ENCODE peak calls at places on chromosomes 11 and 22, in ten cellular contexts. Q is H9; E is stimulated activated CD4-positive, alpha-beta T cell treated with anti-CD3 and anti-CD28 coated beads, Interleukin-4, amount 100 ng/mL, for 48 hours; G is heart left ventricle; M is hepatocyte; Z is B cell; P is naive thymus-derived CD4-positive, alpha-beta T cell; O is Daoy; C is activated T-helper 1 cell treated with anti-CD3 and anti-CD28 coated beads, Interleukin-12 subunit alpha, Interleukin-12 subunit beta, Interleukin-2, Interleukin-4 antibody, amounts not matched to agents 30 ng/mL and 10 ng/mL and 1 ng/mL, durations not matched to agents 14 hours and 24 hours and 36 hours; U is brain microvascular endothelial cell. W is an unnamed sample.

GRCh38 chr22:44444341-44445306 is 53.4 kb downstream of the RTL6 start:
- DNase-seq in Q (peak), E (no peak), G (no peak), M (no peak), Z (no peak), P (no peak), O (no peak), C (no peak), U (no peak), W (no peak)

GRCh38 chr22:42177891-42178336 is 47.3 kb upstream of the CYP2D6 start:
- DNase-seq in Q (no peak), E (no peak), G (no peak), M (peak), Z (no peak), P (no peak), O (no peak), C (no peak), U (no peak), W (no peak)

GRCh38 chr11:35276396-35276795 is 137.4 kb downstream of the CD44 start:
- DNase-seq in Q (no peak), E (no peak), G (no peak), M (no peak), Z (no peak), P (no peak), O (peak), C (no peak), U (no peak), W (peak)

GRCh38 chr11:84901986-84902385 is 725.2 kb downstream of the DLG2 start:
- DNase-seq in Q (no peak), E (no peak), G (peak), M (no peak), Z (no peak), P (no peak), O (no peak), C (no peak), U (no peak), W (peak)

GRCh38 chr11:32706985-32707736 is 87.3 kb downstream of the CCDC73 start:
- DNase-seq in Q (no peak), E (no peak), G (no peak), M (peak), Z (no peak), P (no peak), O (peak), C (no peak), U (no peak), W (peak)

GRCh38 chr11:111512296-111513239 is at the start of gene BTG4:
- DNase-seq in Q (peak), E (no peak), G (no peak), M (peak), Z (peak), P (peak), O (peak), C (no peak), U (no peak), W (no peak)

GRCh38 chr22:48539261-48539660 is 1288.4 kb downstream of the BRD1 start:
- DNase-seq in Q (no peak), E (no peak), G (no peak), M (no peak), Z (no peak), P (no peak), O (no peak), C (no peak), U (no peak), W (no peak)

GRCh38 chr11:133929401-133930052 is 27.2 kb downstream of the IGSF9B start:
- DNase-seq in Q (no peak), E (no peak), G (no peak), M (no peak), Z (no peak), P (no peak), O (no peak), C (no peak), U (no peak), W (no peak)

GRCh38 chr11:125331357-125331756 is 164.7 kb downstream of the FEZ1 start:
- DNase-seq in Q (no peak), E (no peak), G (no peak), M (no peak), Z (no peak), P (no peak), O (no peak), C (no peak), U (no peak), W (no peak)

GRCh38 chr11:75425422-75425821 is 7.6 kb downstream of the KLHL35 start:
- DNase-seq in Q (peak), E (no peak), G (no peak), M (no peak), Z (no peak), P (no peak), O (no peak), C (no peak), U (no peak), W (no peak)

GRCh38 chr22:50731811-50732624 is 6.0 kb upstream of the ACR start:
- DNase-seq in Q (no peak), E (peak), G (peak), M (peak), Z (peak), P (peak), O (peak), C (peak), U (peak), W (no peak)

GRCh38 chr11:71948314-71949027 is 19.6 kb downstream of the RNF121 start:
- DNase-seq in Q (no peak), E (no peak), G (no peak), M (peak), Z (no peak), P (no peak), O (peak), C (no peak), U (no peak), W (no peak)

GRCh38 chr11:91981995-91982394 is 242.6 kb upstream of the FAT3 start:
- DNase-seq in Q (no peak), E (no peak), G (peak), M (peak), Z (no peak), P (no peak), O (peak), C (no peak), U (peak), W (peak)

GRCh38 chr11:115887727-115888126 is 383.5 kb upstream of the CADM1 start:
- DNase-seq in Q (no peak), E (no peak), G (no peak), M (no peak), Z (no peak), P (no peak), O (no peak), C (no peak), U (no peak), W (no peak)

GRCh38 chr11:118998822-118999221 is 884 bp downstream of the CENATAC start:
- DNase-seq in Q (peak), E (no peak), G (no peak), M (peak), Z (no peak), P (no peak), O (peak), C (no peak), U (peak), W (peak)

GRCh38 chr11:129249923-129250322 is 57.8 kb upstream of the ARHGAP32 start:
- DNase-seq in Q (no peak), E (no peak), G (no peak), M (no peak), Z (no peak), P (no peak), O (peak), C (no peak), U (no peak), W (peak)

GRCh38 chr11:3201677-3202181 is 16.9 kb downstream of the MRGPRG start:
- DNase-seq in Q (peak), E (no peak), G (no peak), M (no peak), Z (no peak), P (no peak), O (no peak), C (no peak), U (no peak), W (no peak)

GRCh38 chr22:29813563-29813962 is 24.5 kb downstream of the ASCC2 start:
- DNase-seq in Q (no peak), E (no peak), G (no peak), M (peak), Z (no peak), P (no peak), O (peak), C (no peak), U (peak), W (no peak)

GRCh38 chr11:104609297-104609696 is 289.0 kb downstream of the CASP12 start:
- DNase-seq in Q (peak), E (no peak), G (peak), M (peak), Z (peak), P (peak), O (no peak), C (peak), U (peak), W (peak)

GRCh38 chr11:57644748-57645715 is 4.7 kb downstream of the YPEL4 start:
- DNase-seq in Q (peak), E (peak), G (peak), M (peak), Z (peak), P (peak), O (peak), C (peak), U (peak), W (peak)

GRCh38 chr11:64660706-64661105 is 62.3 kb downstream of the NRXN2 start:
- DNase-seq in Q (no peak), E (no peak), G (no peak), M (no peak), Z (no peak), P (no peak), O (no peak), C (no peak), U (no peak), W (no peak)

GRCh38 chr11:10076458-10077141 is 217.4 kb downstream of the SBF2 start:
- DNase-seq in Q (peak), E (peak), G (peak), M (peak), Z (peak), P (no peak), O (peak), C (peak), U (peak), W (peak)

GRCh38 chr22:28801845-28802594 is 1.7 kb upstream of the XBP1 start:
- DNase-seq in Q (no peak), E (no peak), G (no peak), M (no peak), Z (no peak), P (no peak), O (no peak), C (no peak), U (no peak), W (no peak)

GRCh38 chr11:72700026-72700610 is 25.9 kb upstream of the PDE2A start:
- DNase-seq in Q (no peak), E (no peak), G (no peak), M (no peak), Z (no peak), P (no peak), O (no peak), C (no peak), U (no peak), W (peak)

GRCh38 chr11:2704356-2704755 is 4.6 kb upstream of the KCNQ1OT1 start:
- DNase-seq in Q (no peak), E (no peak), G (no peak), M (no peak), Z (no peak), P (no peak), O (no peak), C (no peak), U (no peak), W (no peak)

GRCh38 chr11:114275295-114275694 is 20.9 kb upstream of the NNMT start:
- DNase-seq in Q (no peak), E (no peak), G (peak), M (no peak), Z (no peak), P (no peak), O (no peak), C (no peak), U (no peak), W (no peak)

GRCh38 chr11:134628426-134628825 is 216.4 kb upstream of the B3GAT1 start:
- DNase-seq in Q (no peak), E (no peak), G (no peak), M (no peak), Z (no peak), P (no peak), O (no peak), C (no peak), U (no peak), W (no peak)

GRCh38 chr11:3003396-3004231 is 11.5 kb upstream of the NAP1L4 start:
- DNase-seq in Q (no peak), E (no peak), G (no peak), M (no peak), Z (no peak), P (no peak), O (no peak), C (no peak), U (no peak), W (no peak)

GRCh38 chr22:33631777-33632176 is 288.5 kb downstream of the LARGE1 start:
- DNase-seq in Q (no peak), E (no peak), G (no peak), M (no peak), Z (no peak), P (no peak), O (no peak), C (no peak), U (no peak), W (no peak)

GRCh38 chr11:45650166-45651095 is 15.0 kb downstream of the CHST1 start:
- DNase-seq in Q (no peak), E (no peak), G (no peak), M (no peak), Z (no peak), P (no peak), O (no peak), C (no peak), U (no peak), W (no peak)

GRCh38 chr11:10601722-10602281 is 33.3 kb upstream of the LYVE1 start:
- DNase-seq in Q (no peak), E (no peak), G (no peak), M (no peak), Z (no peak), P (no peak), O (no peak), C (no peak), U (no peak), W (no peak)

GRCh38 chr11:35247428-35247827 is 108.5 kb downstream of the CD44 start:
- DNase-seq in Q (no peak), E (no peak), G (no peak), M (no peak), Z (no peak), P (peak), O (no peak), C (no peak), U (no peak), W (no peak)

GRCh38 chr11:32935462-32936029 is 42.9 kb downstream of the QSER1 start:
- DNase-seq in Q (no peak), E (no peak), G (no peak), M (no peak), Z (peak), P (no peak), O (no peak), C (no peak), U (no peak), W (no peak)

GRCh38 chr11:129460714-129461113 is 85.1 kb downstream of the BARX2 start:
- DNase-seq in Q (no peak), E (no peak), G (no peak), M (peak), Z (no peak), P (no peak), O (no peak), C (no peak), U (no peak), W (no peak)

GRCh38 chr22:46572911-46573780 is 35.7 kb upstream of the CELSR1 start:
- DNase-seq in Q (no peak), E (no peak), G (peak), M (no peak), Z (no peak), P (no peak), O (no peak), C (no peak), U (no peak), W (no peak)

W was measured in astrocyte of the spinal cord.